ENCODE peak calls at places on chromosomes 12 and 14, in eight cellular contexts. G is KG1; Z is tibial nerve; C is A549; B is ovary; E is CD8-positive, alpha-beta memory T cell; P is AG08395; W is NCI-H1105 treated with DMSO at 0.1 percent for 48 hours. V is an unnamed sample.

GRCh38 chr12:91722072-91722471 is 423.6 kb downstream of the BTG1 start:
- DNase-seq in G (no peak), Z (no peak), C (no peak), B (no peak), E (no peak), P (no peak), W (no peak), V (no peak)

GRCh38 chr12:122319312-122319638 is 53.0 kb upstream of the VPS33A start:
- DNase-seq in G (no peak), Z (no peak), C (no peak), B (no peak), E (no peak), P (no peak), W (no peak), V (no peak)

GRCh38 chr12:27937768-27938167 is 34.8 kb downstream of the PTHLH start:
- DNase-seq in G (no peak), Z (no peak), C (no peak), B (no peak), E (no peak), P (no peak), W (no peak), V (no peak)

GRCh38 chr12:18998343-18999270 is 130.9 kb upstream of the PLEKHA5 start:
- DNase-seq in G (no peak), Z (no peak), C (peak), B (no peak), E (no peak), P (peak), W (peak), V (no peak)

GRCh38 chr14:65044596-65044959 is 57.7 kb downstream of the MAX start:
- DNase-seq in G (peak), Z (no peak), C (no peak), B (no peak), E (no peak), P (no peak), W (no peak), V (no peak)

GRCh38 chr12:119615518-119616475 is 22.2 kb downstream of the TMEM233 start:
- DNase-seq in G (no peak), Z (no peak), C (no peak), B (no peak), E (no peak), P (no peak), W (no peak), V (no peak)

GRCh38 chr12:55679691-55680090 is 28.0 kb downstream of the ITGA7 start:
- DNase-seq in G (no peak), Z (no peak), C (no peak), B (no peak), E (no peak), P (no peak), W (no peak), V (no peak)

GRCh38 chr14:49585803-49586672 is at the start of gene RPS29:
- DNase-seq in G (peak), Z (peak), C (peak), B (peak), E (peak), P (peak), W (peak), V (peak)

GRCh38 chr14:76962303-76962660 is 66.2 kb downstream of the IRF2BPL start:
- DNase-seq in G (no peak), Z (no peak), C (no peak), B (no peak), E (no peak), P (no peak), W (no peak), V (no peak)

GRCh38 chr14:60878536-60878935 is 102.3 kb downstream of the TRMT5 start:
- DNase-seq in G (no peak), Z (no peak), C (no peak), B (no peak), E (no peak), P (no peak), W (no peak), V (no peak)

GRCh38 chr14:62209287-62209899 is 447.2 kb downstream of the SNAPC1 start:
- DNase-seq in G (no peak), Z (no peak), C (no peak), B (no peak), E (no peak), P (peak), W (no peak), V (no peak)

GRCh38 chr14:53710615-53711014 is 246.0 kb downstream of the BMP4 start:
- DNase-seq in G (no peak), Z (no peak), C (no peak), B (no peak), E (no peak), P (no peak), W (no peak), V (no peak)

GRCh38 chr14:72701610-72702009 is 192.3 kb downstream of the DPF3 start:
- DNase-seq in G (no peak), Z (no peak), C (no peak), B (no peak), E (no peak), P (peak), W (peak), V (peak)